ENCODE peak calls at places on chromosomes 2 and 18, in ten cellular contexts. N is OCI-LY7, Z is HepG2, G is HFFc6, K is GM20000, U is HFF-Myc, W is GM12865, R is stomach, M is brain microvascular endothelial cell, I is neural crest cell. C is an unnamed sample.

GRCh38 chr2:45006041-45006941 is 3.0 kb downstream of the SIX2 start:
- DNase-seq in W (no peak), G (no peak), Z (no peak), I (no peak), K (no peak), N (no peak), M (no peak), R (no peak), U (no peak), C (no peak)

GRCh38 chr2:98508690-98509054 is 64.0 kb downstream of the INPP4A start:
- DNase-seq in U (no peak), K (no peak), Z (no peak), R (peak), N (no peak), I (no peak), M (peak), G (no peak), W (no peak), C (no peak)

GRCh38 chr2:225894240-225894980 is 494.9 kb downstream of the NYAP2 start:
- DNase-seq in W (no peak), M (peak), I (no peak), N (no peak), K (no peak), R (no peak), U (peak), Z (peak), G (peak), C (no peak)

GRCh38 chr2:205706769-205707375 is 24.6 kb downstream of the NRP2 start:
- DNase-seq in G (peak), N (peak), U (peak), K (peak), W (peak), Z (no peak), M (peak), R (no peak), I (no peak), C (no peak)

GRCh38 chr2:88903744-88904353 is 212.4 kb downstream of the RPIA start:
- DNase-seq in U (peak), N (no peak), M (peak), W (peak), Z (peak), K (no peak), G (peak), I (no peak), R (no peak), C (no peak)

GRCh38 chr2:108534577-108535379 is 508 bp downstream of the LIMS1 start:
- DNase-seq in W (peak), M (peak), I (peak), R (peak), Z (peak), G (peak), K (no peak), N (peak), U (no peak), C (peak)

GRCh38 chr2:19753818-19754217 is 148.0 kb downstream of the TTC32 start:
- DNase-seq in R (no peak), G (no peak), M (no peak), I (no peak), N (no peak), U (no peak), W (no peak), K (no peak), Z (no peak), C (no peak)

GRCh38 chr18:25109484-25109883 is 242.5 kb downstream of the ZNF521 start:
- DNase-seq in G (peak), W (no peak), R (no peak), K (no peak), I (no peak), M (peak), Z (no peak), U (peak), N (no peak), C (no peak)

GRCh38 chr18:44803019-44803650 is 122.4 kb downstream of the SETBP1 start:
- DNase-seq in I (no peak), M (peak), Z (peak), K (no peak), R (peak), W (peak), U (no peak), G (no peak), N (no peak), C (no peak)

GRCh38 chr2:161995553-161996016 is 78.4 kb downstream of the DPP4 start:
- DNase-seq in R (no peak), M (no peak), U (no peak), G (no peak), N (no peak), K (no peak), W (no peak), I (no peak), Z (peak), C (no peak)

GRCh38 chr2:240951045-240951594 is 45.0 kb downstream of the CROCC2 start:
- DNase-seq in U (no peak), Z (no peak), N (no peak), I (no peak), K (no peak), R (no peak), M (no peak), W (no peak), G (no peak), C (no peak)

GRCh38 chr18:73681398-73681797 is 466.2 kb downstream of the FBXO15 start:
- DNase-seq in W (no peak), N (no peak), K (no peak), G (no peak), M (no peak), Z (no peak), I (no peak), R (no peak), U (no peak), C (no peak)

GRCh38 chr2:219573166-219573565 is 1.1 kb downstream of the INHA start:
- DNase-seq in N (no peak), Z (no peak), G (no peak), K (no peak), R (no peak), M (no peak), I (no peak), U (no peak), W (no peak), C (no peak)

GRCh38 chr2:28567076-28567471 is 71.2 kb downstream of the PLB1 start:
- DNase-seq in K (peak), G (no peak), W (peak), Z (no peak), I (no peak), M (no peak), N (no peak), U (no peak), R (no peak), C (peak)

GRCh38 chr2:173165443-173166234 is 90.0 kb downstream of the MAP3K20 start:
- DNase-seq in U (no peak), M (no peak), W (no peak), I (no peak), G (no peak), R (no peak), Z (no peak), N (no peak), K (no peak), C (no peak)

GRCh38 chr2:68918497-68918896 is 34.2 kb downstream of the GKN2 start:
- DNase-seq in U (no peak), N (no peak), I (no peak), K (no peak), M (peak), G (no peak), Z (no peak), R (no peak), W (no peak), C (no peak)

GRCh38 chr2:240322231-240322955 is 113.1 kb upstream of the GPC1 start:
- DNase-seq in N (no peak), Z (no peak), U (no peak), M (no peak), R (no peak), I (no peak), W (no peak), G (no peak), K (no peak), C (no peak)

GRCh38 chr2:46379213-46380037 is 82.2 kb downstream of the EPAS1 start:
- DNase-seq in W (no peak), K (no peak), R (no peak), I (no peak), G (no peak), N (no peak), M (no peak), Z (no peak), U (peak), C (no peak)

GRCh38 chr18:58572181-58572580 is 56.7 kb downstream of the ALPK2 start:
- DNase-seq in G (peak), Z (no peak), W (peak), N (no peak), K (no peak), U (peak), R (no peak), I (no peak), M (peak), C (no peak)

GRCh38 chr2:12515871-12516270 is 200.9 kb upstream of the TRIB2 start:
- DNase-seq in G (no peak), Z (no peak), W (no peak), R (no peak), N (no peak), U (no peak), M (no peak), I (no peak), K (no peak), C (no peak)

GRCh38 chr2:45651415-45652089 is at the start of gene PRKCE:
- DNase-seq in R (peak), I (peak), G (no peak), Z (no peak), W (peak), N (peak), K (peak), U (no peak), M (peak), C (peak)

GRCh38 chr2:120398051-120398960 is 52.4 kb downstream of the INHBB start:
- DNase-seq in Z (no peak), R (peak), N (no peak), G (peak), W (no peak), U (no peak), M (peak), I (no peak), K (no peak), C (no peak)

GRCh38 chr2:210157546-210157945 is 13.7 kb downstream of the KANSL1L start:
- DNase-seq in G (no peak), U (no peak), I (no peak), M (no peak), Z (no peak), N (no peak), K (no peak), W (no peak), R (no peak), C (no peak)

GRCh38 chr2:216352653-216353270 is 19.5 kb downstream of the MARCHF4 start:
- DNase-seq in I (no peak), W (no peak), Z (no peak), M (no peak), G (no peak), R (no peak), K (no peak), N (no peak), U (no peak), C (no peak)

GRCh38 chr2:85723707-85724360 is 29.7 kb downstream of the GNLY start:
- DNase-seq in K (no peak), G (peak), U (no peak), W (no peak), Z (no peak), I (no peak), R (no peak), M (no peak), N (no peak), C (no peak)

GRCh38 chr2:168565112-168565511 is 109.0 kb downstream of the CERS6 start:
- DNase-seq in M (peak), I (no peak), W (no peak), K (no peak), U (no peak), N (no peak), Z (no peak), G (peak), R (no peak), C (no peak)

GRCh38 chr2:129396980-129397599 is 582.4 kb upstream of the RAB6C start:
- DNase-seq in I (no peak), R (no peak), U (no peak), N (peak), G (no peak), K (peak), W (peak), M (peak), Z (peak), C (peak)

GRCh38 chr2:224222320-224222719 is 179.6 kb downstream of the FAM124B start:
- DNase-seq in I (no peak), W (no peak), Z (no peak), R (no peak), G (peak), N (no peak), K (no peak), M (peak), U (no peak), C (no peak)

GRCh38 chr18:76546282-76546572 is 51.2 kb upstream of the ZNF516 start:
- DNase-seq in U (no peak), K (no peak), I (no peak), M (no peak), Z (no peak), G (no peak), N (no peak), R (no peak), W (no peak), C (no peak)

GRCh38 chr2:70035344-70035844 is 51.9 kb upstream of the PCBP1 start:
- DNase-seq in U (no peak), M (peak), G (peak), N (no peak), I (no peak), R (no peak), Z (no peak), W (no peak), K (no peak), C (no peak)

GRCh38 chr2:157229572-157229971 is 27.9 kb upstream of the GALNT5 start:
- DNase-seq in G (peak), R (no peak), K (no peak), M (peak), U (peak), Z (no peak), I (no peak), N (no peak), W (no peak), C (no peak)

GRCh38 chr2:179741317-179741716 is 120.1 kb downstream of the ZNF385B start:
- DNase-seq in W (no peak), U (no peak), I (no peak), G (no peak), M (no peak), K (no peak), R (no peak), N (no peak), Z (no peak), C (no peak)

GRCh38 chr18:41378628-41379027 is 576.4 kb upstream of the PIK3C3 start:
- DNase-seq in G (peak), M (peak), R (no peak), Z (no peak), W (no peak), U (no peak), N (no peak), K (no peak), I (no peak), C (no peak)

GRCh38 chr2:160367887-160368286 is 125.7 kb downstream of the RBMS1 start:
- DNase-seq in R (no peak), G (peak), M (peak), U (peak), K (no peak), W (no peak), Z (no peak), I (no peak), N (peak), C (no peak)

GRCh38 chr2:237566401-237567235 is at the start of gene PRLH:
- DNase-seq in N (no peak), R (no peak), I (no peak), U (no peak), M (no peak), W (no peak), G (no peak), K (no peak), Z (no peak), C (no peak)

GRCh38 chr2:218679119-218679518 is 7.2 kb downstream of the STK36 start:
- DNase-seq in W (no peak), K (no peak), G (peak), Z (no peak), M (no peak), R (no peak), U (no peak), I (no peak), N (no peak), C (no peak)

DNA sequence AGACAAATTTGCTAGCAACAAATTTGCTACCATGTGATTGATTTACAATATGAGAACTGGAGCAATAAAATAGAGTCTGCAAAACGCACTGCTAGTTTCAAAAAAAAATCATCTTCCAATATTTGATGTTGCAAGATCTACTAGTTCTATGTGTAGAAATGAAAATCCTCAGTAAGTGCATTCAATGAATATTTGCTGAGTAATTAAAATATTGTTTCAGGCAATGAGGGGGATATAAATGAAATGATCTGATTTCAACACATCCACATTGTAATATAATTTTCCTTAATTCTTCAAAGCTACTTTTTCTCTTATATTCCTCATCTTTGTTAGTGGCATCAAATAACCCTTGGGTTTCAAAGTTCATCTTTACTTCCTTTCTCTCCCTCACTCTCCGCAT is 6.3 kb downstream of the OSGEPL1 start:
- DNase-seq in K (no peak), Z (no peak), R (no peak), W (no peak), M (no peak), G (no peak), I (no peak), U (no peak), N (no peak), C (no peak)
- TF ChIP-seq CTCF in K (no peak), Z (no peak), R (no peak), W (no peak), M (no peak), G (no peak), I (no peak), U (no peak), N (no peak), C (no peak)

DNA sequence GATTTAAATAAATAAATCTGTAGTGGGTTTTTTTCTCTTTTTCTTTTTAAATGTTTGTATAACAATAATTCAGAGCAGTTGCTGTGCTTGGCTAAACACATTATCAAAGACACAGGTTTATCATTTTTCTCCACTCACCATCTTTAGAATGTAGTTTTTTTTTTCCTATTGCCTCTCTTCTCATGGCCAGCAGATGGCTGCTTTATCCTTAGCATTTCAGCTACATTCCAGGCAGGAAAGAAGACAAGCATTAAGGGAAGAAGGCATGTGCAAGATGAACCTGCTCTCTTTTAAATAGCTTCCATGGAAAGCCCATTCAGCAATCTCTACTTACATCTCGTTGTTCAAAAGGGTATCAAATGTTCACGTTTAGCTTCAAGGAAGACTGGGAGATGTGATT is 42.6 kb downstream of the ARHGAP15 start:
- DNase-seq in U (no peak), N (no peak), I (no peak), M (no peak), Z (no peak), G (peak), W (no peak), R (no peak), K (no peak), C (no peak)
- TF ChIP-seq CTCF in U (no peak), N (peak), I (peak), M (peak), Z (peak), G (peak), W (no peak), R (no peak), K (no peak), C (no peak)

DNA sequence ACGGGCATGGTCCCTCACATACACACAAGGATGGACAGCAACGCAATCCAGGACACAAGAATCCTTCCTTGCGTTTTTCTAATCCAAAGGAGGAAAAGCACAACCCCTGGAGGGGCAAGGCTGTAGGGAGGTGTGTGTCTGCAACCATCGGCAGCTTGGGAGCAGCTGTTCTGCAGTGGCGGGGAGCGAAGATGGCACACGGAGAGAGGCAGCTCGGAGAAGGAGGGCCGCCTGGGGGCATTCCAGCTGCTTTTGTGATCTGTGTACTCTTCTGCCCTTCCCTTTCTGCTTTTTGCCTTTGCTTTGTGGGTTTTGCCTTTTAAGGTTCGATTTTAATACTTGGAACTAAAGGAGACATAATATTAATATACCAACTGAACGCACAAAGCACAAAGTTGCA is 137.0 kb upstream of the DNMT3A start:
- DNase-seq in N (no peak), R (no peak), M (no peak), W (no peak), I (no peak), K (no peak), U (no peak), Z (no peak), G (no peak), C (peak)
- TF ChIP-seq CTCF in N (no peak), R (no peak), M (no peak), W (no peak), I (no peak), K (no peak), U (no peak), Z (no peak), G (no peak), C (no peak)

GRCh38 chr18:45839415-45840395 is 14.2 kb downstream of the SIGLEC15 start:
- DNase-seq in W (peak), G (peak), I (no peak), M (peak), K (no peak), N (no peak), R (peak), U (peak), Z (peak), C (no peak)
- TF ChIP-seq CTCF in W (peak), G (peak), I (peak), M (peak), K (no peak), N (no peak), R (peak), U (peak), Z (peak), C (no peak)

GRCh38 chr18:78239090-78239457 is 740.5 kb upstream of the SALL3 start:
- DNase-seq in Z (no peak), I (no peak), N (no peak), K (no peak), G (no peak), M (no peak), U (no peak), W (no peak), R (no peak), C (no peak)
- TF ChIP-seq CTCF in Z (no peak), I (no peak), N (no peak), K (no peak), G (no peak), M (no peak), U (no peak), W (no peak), R (no peak), C (no peak)

DNA sequence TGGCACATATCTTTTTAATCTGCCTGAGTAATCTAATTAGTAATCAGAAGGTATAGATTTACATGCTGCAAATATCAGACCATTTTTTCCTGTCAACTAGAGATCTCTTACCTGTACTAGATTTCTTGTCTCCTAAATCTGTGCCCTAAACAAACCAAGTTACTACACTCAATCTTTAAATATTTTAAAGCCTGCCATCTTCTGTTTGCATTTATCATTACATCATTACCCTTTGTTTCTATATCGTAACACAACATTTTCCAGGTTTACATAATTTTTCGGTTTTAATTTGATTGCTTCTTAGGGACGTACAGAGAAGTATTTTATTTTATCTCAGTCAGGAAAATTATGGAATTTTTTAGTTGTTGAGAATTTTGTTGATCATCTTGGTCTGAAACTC is 25.7 kb downstream of the PSMA8 start:
- DNase-seq in M (no peak), N (peak), W (no peak), R (no peak), I (no peak), G (no peak), U (no peak), Z (no peak), K (no peak), C (no peak)
- TF ChIP-seq CTCF in M (no peak), N (peak), W (peak), R (no peak), I (peak), G (peak), U (no peak), Z (no peak), K (no peak), C (peak)

GRCh38 chr18:53489266-53489665 is 735.2 kb downstream of the MBD2 start:
- DNase-seq in R (no peak), M (no peak), U (no peak), N (no peak), I (no peak), K (no peak), W (no peak), G (no peak), Z (no peak), C (no peak)
- TF ChIP-seq CTCF in R (no peak), M (no peak), U (no peak), N (no peak), I (no peak), K (no peak), W (no peak), G (no peak), Z (no peak), C (no peak)

GRCh38 chr2:16210841-16211240 is 270.5 kb downstream of the MYCN start:
- DNase-seq in W (no peak), R (no peak), U (no peak), M (no peak), Z (no peak), N (no peak), I (no peak), K (no peak), G (no peak), C (no peak)

GRCh38 chr2:16212321-16212720 is 272.0 kb downstream of the MYCN start:
- DNase-seq in Z (no peak), M (no peak), U (no peak), W (no peak), N (no peak), K (no peak), I (no peak), G (no peak), R (no peak), C (no peak)

GRCh38 chr2:16209799-16210198 is 269.4 kb downstream of the MYCN start:
- DNase-seq in Z (no peak), I (no peak), U (no peak), W (no peak), K (no peak), N (no peak), G (no peak), R (no peak), M (no peak), C (no peak)

GRCh38 chr2:16208921-16209320 is 268.6 kb downstream of the MYCN start:
- DNase-seq in G (no peak), N (no peak), K (no peak), R (no peak), W (no peak), U (no peak), M (no peak), I (no peak), Z (no peak), C (no peak)

GRCh38 chr2:16211341-16211740 is 271.0 kb downstream of the MYCN start:
- DNase-seq in U (no peak), I (no peak), Z (no peak), R (no peak), M (no peak), K (no peak), G (no peak), W (no peak), N (no peak), C (no peak)
- TF ChIP-seq CTCF in U (no peak), I (no peak), Z (no peak), R (no peak), M (no peak), K (no peak), G (no peak), W (no peak), N (no peak), C (no peak)